ENCODE peak calls at places on chromosomes 13 and 19, in five cellular contexts. P is left ventricle myocardium inferior, K is HCT116, H is tibial nerve, V is brain microvascular endothelial cell. M is an unnamed sample.

GRCh38 chr13:64078025-64078424 is 2662.4 kb upstream of the PCDH20 start:
- DNase-seq in K (no peak), H (no peak), V (no peak), P (no peak), M (no peak)

GRCh38 chr19:6890421-6890913 is 3.1 kb downstream of the ADGRE1 start:
- DNase-seq in V (no peak), H (no peak), P (no peak), K (no peak), M (no peak)

GRCh38 chr13:112852392-112852791 is 116.6 kb upstream of the MCF2L start:
- DNase-seq in K (no peak), V (no peak), H (no peak), P (no peak), M (no peak)

GRCh38 chr13:54433511-54434206 is 1405.0 kb downstream of the OLFM4 start:
- DNase-seq in P (no peak), H (no peak), K (no peak), V (no peak), M (no peak)

GRCh38 chr13:27044837-27045570 is 126.6 kb downstream of the USP12 start:
- DNase-seq in P (no peak), H (no peak), V (no peak), K (no peak), M (no peak)

GRCh38 chr13:85093808-85094207 is 705.4 kb downstream of the SLITRK6 start:
- DNase-seq in P (peak), K (peak), V (peak), H (peak), M (no peak)

GRCh38 chr19:32458500-32459123 is 53.0 kb downstream of the DPY19L3 start:
- DNase-seq in H (no peak), K (no peak), V (peak), P (no peak), M (no peak)

GRCh38 chr19:1514986-1515721 is 2.3 kb upstream of the ADAMTSL5 start:
- DNase-seq in H (no peak), P (no peak), V (no peak), K (no peak), M (no peak)

GRCh38 chr13:105611424-105611823 is 924.0 kb downstream of the EFNB2 start:
- DNase-seq in V (peak), K (no peak), H (no peak), P (no peak), M (no peak)

GRCh38 chr13:58455094-58455493 is 823.5 kb downstream of the PCDH17 start:
- DNase-seq in V (no peak), K (no peak), H (no peak), P (no peak), M (no peak)

GRCh38 chr13:58452123-58452623 is 820.6 kb downstream of the PCDH17 start:
- DNase-seq in P (no peak), K (no peak), V (no peak), H (no peak), M (no peak)
- H3K4me3 ChIP-seq in P (no peak), K (no peak), V (no peak), H (no peak), M (no peak)

GRCh38 chr19:45428385-45429231 is 4.9 kb upstream of the ERCC1 start:
- DNase-seq in H (no peak), V (peak), K (no peak), P (peak), M (peak)
- H3K27ac ChIP-seq in H (peak), V (peak), K (peak), P (peak), M (peak)

GRCh38 chr19:48006762-48007161 is 12.3 kb downstream of the ELSPBP1 start:
- DNase-seq in K (peak), P (no peak), V (no peak), H (no peak), M (no peak)
- TF ChIP-seq CTCF in K (no peak), P (no peak), V (peak), H (no peak), M (no peak)

DNA sequence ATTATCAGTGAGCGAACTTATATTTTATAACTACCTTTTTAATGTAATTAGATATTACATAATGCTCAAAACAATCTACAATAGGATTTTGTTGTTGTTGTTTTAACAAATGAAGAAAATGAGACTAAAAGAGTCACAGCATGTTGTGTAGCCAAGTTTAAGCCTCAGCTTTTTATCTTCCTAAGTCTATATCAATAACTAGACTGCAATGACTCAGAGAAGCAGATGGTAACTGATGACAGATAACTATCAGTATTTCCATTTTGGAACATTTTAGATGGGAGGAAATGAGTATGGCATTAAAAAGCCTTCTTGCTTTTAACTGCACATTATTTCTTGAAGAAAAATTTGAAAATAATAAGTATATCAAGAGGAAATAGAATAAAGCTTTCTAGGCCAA is 825.2 kb downstream of the SLITRK1 start:
- DNase-seq in K (no peak), V (no peak), P (no peak), H (no peak), M (no peak)
- H3K4me3 ChIP-seq in K (no peak), V (no peak), P (no peak), H (no peak), M (no peak)

GRCh38 chr13:29587645-29588044 is 7.8 kb downstream of the SLC7A1 start:
- DNase-seq in K (no peak), V (no peak), H (no peak), P (no peak), M (no peak)

GRCh38 chr13:29593605-29594297 is 1.7 kb downstream of the SLC7A1 start:
- DNase-seq in H (no peak), K (no peak), V (no peak), P (no peak), M (no peak)

GRCh38 chr13:29589967-29590366 is 5.5 kb downstream of the SLC7A1 start:
- DNase-seq in P (no peak), H (no peak), V (no peak), K (no peak), M (no peak)

GRCh38 chr13:29591310-29591709 is 4.2 kb downstream of the SLC7A1 start:
- DNase-seq in V (peak), H (no peak), K (no peak), P (no peak), M (no peak)

GRCh38 chr13:29589234-29589633 is 6.3 kb downstream of the SLC7A1 start:
- DNase-seq in P (no peak), H (no peak), V (peak), K (no peak), M (no peak)
- H3K27ac ChIP-seq in P (no peak), H (peak), V (peak), K (no peak), M (no peak)

GRCh38 chr13:48055712-48056111 is 18.2 kb downstream of the NUDT15 start:
- DNase-seq in V (no peak), H (no peak), K (no peak), P (no peak), M (no peak)
- TF ChIP-seq CTCF in V (no peak), H (no peak), K (no peak), P (no peak), M (no peak)

DNA sequence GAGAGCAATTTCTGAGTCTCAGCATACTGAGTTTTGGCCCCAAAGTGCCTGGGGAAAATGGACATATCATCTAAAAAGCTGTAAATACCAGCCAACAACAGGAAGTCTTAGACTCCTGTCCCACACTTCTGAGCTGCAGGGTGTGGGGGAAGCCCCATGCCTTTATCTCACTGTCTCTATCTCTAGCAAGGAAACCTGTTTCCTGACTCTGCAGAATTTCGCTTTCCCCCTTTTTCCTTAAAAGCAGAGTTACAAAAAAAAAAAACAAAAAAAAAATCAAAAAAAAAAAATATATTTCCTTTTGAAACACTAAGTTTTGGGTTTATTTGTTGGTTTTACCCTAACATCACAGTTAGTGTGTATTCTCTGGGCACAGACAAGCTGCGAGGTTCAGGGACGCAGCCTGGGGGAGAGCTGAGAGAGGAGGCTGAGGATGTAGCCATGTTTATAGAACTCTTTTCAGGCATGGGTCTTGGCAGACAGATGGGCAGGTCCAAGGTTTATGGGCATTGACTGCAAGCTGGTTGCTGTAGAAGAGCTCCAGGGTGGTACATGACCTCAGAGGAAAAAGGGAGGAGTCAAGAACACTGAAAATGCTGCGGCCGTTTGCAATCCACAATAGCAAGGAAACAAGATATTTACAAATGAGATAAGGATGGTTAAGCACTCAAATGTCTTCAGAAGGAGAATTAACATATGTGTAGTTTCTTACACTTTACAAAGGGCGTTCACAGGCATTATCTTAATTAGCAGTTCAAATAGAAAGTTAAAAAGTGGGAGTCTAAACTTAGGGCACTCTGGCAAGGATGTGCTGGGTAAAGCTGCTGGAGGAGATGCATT is 4.9 kb downstream of the MBNL2 start:
- DNase-seq in P (no peak), K (no peak), V (no peak), H (no peak), M (no peak)
- H3K4me3 ChIP-seq in P (peak), K (no peak), V (no peak), H (peak), M (peak)

GRCh38 chr13:42039457-42039945 is 8.9 kb upstream of the DGKH start:
- DNase-seq in K (peak), P (no peak), H (no peak), V (no peak), M (peak)

GRCh38 chr13:42039946-42040729 is 8.3 kb upstream of the DGKH start:
- DNase-seq in V (peak), P (peak), K (peak), H (peak), M (peak)

GRCh38 chr13:42041017-42041683 is 7.3 kb upstream of the DGKH start:
- DNase-seq in K (peak), P (peak), H (no peak), V (peak), M (no peak)

GRCh38 chr13:42041684-42042035 is 6.8 kb upstream of the DGKH start:
- DNase-seq in H (no peak), P (peak), K (no peak), V (peak), M (no peak)

DNA sequence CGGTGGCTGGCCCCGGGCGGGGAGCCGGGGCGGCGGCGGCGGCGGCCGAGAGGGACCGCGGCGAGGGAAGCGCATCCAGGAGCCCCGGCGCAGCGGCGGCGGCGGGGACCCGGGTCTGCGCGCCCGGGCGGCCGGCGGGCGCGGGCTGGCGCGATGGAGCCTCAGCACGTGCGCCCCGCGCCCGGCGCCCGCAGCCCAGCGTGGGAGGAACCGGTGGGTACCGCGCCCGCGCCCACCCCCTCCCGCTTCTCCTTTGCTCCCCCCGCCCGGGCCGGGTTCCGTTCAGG is 7.8 kb upstream of the DGKH start:
- DNase-seq in V (no peak), K (no peak), H (no peak), P (no peak), M (no peak)
- H3K27ac ChIP-seq in V (peak), K (peak), H (peak), P (peak), M (peak)

GRCh38 chr19:4714016-4714415 is 9.6 kb downstream of the DPP9 start:
- DNase-seq in K (no peak), H (no peak), V (no peak), P (no peak), M (no peak)
- TF ChIP-seq CTCF in K (no peak), H (no peak), V (no peak), P (no peak), M (no peak)

GRCh38 chr19:30324982-30325381 is 47.2 kb upstream of the ZNF536 start:
- DNase-seq in H (no peak), K (no peak), V (no peak), P (no peak), M (peak)
- H3K4me3 ChIP-seq in H (no peak), K (no peak), V (no peak), P (no peak), M (no peak)

M was measured in ascending aorta.